ENCODE peak calls at places on chromosome 7, in nine cellular contexts. I, G, L, Y, T, D, N, M and W are unnamed samples.

GRCh38 chr7:129273936-129274335 is 49.1 kb downstream of the AHCYL2 start:
- DNase-seq in I (no peak), G (no peak), L (no peak), Y (no peak), T (no peak), D (no peak), N (no peak), M (no peak), W (no peak)

GRCh38 chr7:132160525-132161230 is 415.6 kb downstream of the PLXNA4 start:
- DNase-seq in I (no peak), G (no peak), L (no peak), Y (no peak), T (no peak), D (no peak), N (no peak), M (no peak), W (no peak)

GRCh38 chr7:44073664-44074348 is 8.4 kb upstream of the PGAM2 start:
- DNase-seq in I (no peak), G (peak; percentile 80), L (peak; percentile 87), Y (no peak), T (peak; percentile 45), D (no peak), N (no peak), M (no peak), W (peak; percentile 77)

GRCh38 chr7:157431173-157431950 is 94.6 kb downstream of the DNAJB6 start:
- DNase-seq in I (no peak), G (peak; percentile 18), L (no peak), Y (no peak), T (no peak), D (no peak), N (no peak), M (no peak), W (no peak)

GRCh38 chr7:97770845-97771244 is 39.0 kb downstream of the TAC1 start:
- DNase-seq in I (no peak), G (no peak), L (no peak), Y (no peak), T (no peak), D (no peak), N (no peak), M (no peak), W (no peak)

GRCh38 chr7:105830405-105831218 is 45.8 kb downstream of the ATXN7L1 start:
- DNase-seq in I (no peak), G (no peak), L (no peak), Y (no peak), T (no peak), D (no peak), N (peak; percentile 94), M (no peak), W (no peak)

GRCh38 chr7:91916068-91916440 is 24.6 kb upstream of the AKAP9 start:
- DNase-seq in I (no peak), G (no peak), L (no peak), Y (no peak), T (no peak), D (no peak), N (no peak), M (no peak), W (no peak)

GRCh38 chr7:117124585-117125220 is 171.4 kb downstream of the ST7 start:
- DNase-seq in I (no peak), G (peak; percentile 90), L (no peak), Y (no peak), T (peak; percentile 74), D (peak; percentile 60), N (peak; percentile 82), M (no peak), W (no peak)

GRCh38 chr7:42597296-42597695 is 314.6 kb downstream of the C7orf25 start:
- DNase-seq in I (no peak), G (no peak), L (no peak), Y (no peak), T (no peak), D (no peak), N (no peak), M (no peak), W (no peak)

GRCh38 chr7:25206765-25207164 is 21.5 kb downstream of the NPVF start:
- DNase-seq in I (no peak), G (no peak), L (no peak), Y (no peak), T (no peak), D (no peak), N (no peak), M (no peak), W (no peak)

GRCh38 chr7:150721970-150722373 is 5.6 kb downstream of the GIMAP1 start:
- DNase-seq in I (no peak), G (no peak), L (peak; percentile 8), Y (no peak), T (no peak), D (no peak), N (no peak), M (no peak), W (no peak)

GRCh38 chr7:85773116-85773783 is 586.4 kb upstream of the SEMA3D start:
- DNase-seq in I (no peak), G (no peak), L (no peak), Y (no peak), T (no peak), D (no peak), N (peak; percentile 8), M (no peak), W (no peak)

GRCh38 chr7:117019786-117020604 is 66.7 kb downstream of the ST7 start:
- DNase-seq in I (no peak), G (peak; percentile 50), L (no peak), Y (peak; percentile 65), T (peak; percentile 8), D (no peak), N (peak; percentile 84), M (peak; percentile 68), W (no peak)

GRCh38 chr7:141666071-141666470 is 35.9 kb downstream of the DENND11 start:
- DNase-seq in I (no peak), G (no peak), L (no peak), Y (no peak), T (no peak), D (no peak), N (no peak), M (no peak), W (no peak)

GRCh38 chr7:16926283-16926682 is 44.5 kb upstream of the AGR3 start:
- DNase-seq in I (no peak), G (peak; percentile 41), L (no peak), Y (no peak), T (no peak), D (no peak), N (peak; percentile 77), M (no peak), W (no peak)

GRCh38 chr7:140300263-140301131 is 97.8 kb downstream of the SLC37A3 start:
- DNase-seq in I (no peak), G (no peak), L (no peak), Y (no peak), T (no peak), D (no peak), N (no peak), M (no peak), W (no peak)

GRCh38 chr7:140308060-140308459 is 90.3 kb downstream of the SLC37A3 start:
- DNase-seq in I (no peak), G (no peak), L (no peak), Y (no peak), T (no peak), D (no peak), N (no peak), M (no peak), W (no peak)

DNA sequence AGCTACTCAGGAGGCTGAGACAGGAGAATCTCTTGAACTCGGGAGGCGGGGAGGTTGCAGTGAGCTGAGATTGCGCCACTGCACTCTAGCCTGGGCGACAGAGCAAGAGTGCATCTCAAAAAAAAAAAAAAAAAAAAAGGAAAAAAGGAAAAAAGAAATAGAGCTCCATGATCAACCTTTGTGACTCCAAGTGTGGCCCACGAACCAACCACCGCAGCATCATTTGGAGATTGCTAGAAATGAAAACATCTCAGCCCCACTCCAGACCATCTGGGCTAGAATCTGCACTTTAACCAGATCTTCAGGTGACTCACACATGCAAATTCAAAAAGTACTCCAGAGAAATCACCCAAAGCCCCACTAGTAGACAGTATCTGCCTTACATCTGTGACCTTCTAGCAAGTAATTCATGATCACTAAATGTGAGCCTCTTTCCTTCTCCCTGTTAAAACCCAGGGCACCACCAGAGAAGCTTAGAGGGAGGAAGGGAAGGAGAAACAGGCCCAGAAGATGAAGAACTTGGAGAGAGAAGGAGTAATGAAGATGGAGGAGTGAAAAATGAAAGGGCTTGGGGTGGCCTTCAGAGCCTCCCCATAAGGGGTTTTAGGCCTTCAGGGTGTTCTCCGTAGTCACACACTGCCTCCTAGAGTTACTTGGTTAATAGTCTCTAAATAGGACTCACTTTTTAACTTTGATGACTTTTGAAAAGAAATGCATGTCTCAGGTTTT is 94.1 kb downstream of the SLC37A3 start:
- DNase-seq in I (no peak), G (no peak), L (peak; percentile 58), Y (no peak), T (no peak), D (peak; percentile 11), N (peak; percentile 13), M (no peak), W (no peak)
- TF ChIP-seq CTCF in I (peak; percentile 26), G (no peak), L (no peak), Y (no peak), T (no peak), D (peak; percentile 54), N (peak; percentile 26), M (no peak), W (no peak)

GRCh38 chr7:104252409-104253134 is 44.8 kb upstream of the ORC5 start:
- DNase-seq in I (no peak), G (no peak), L (no peak), Y (no peak), T (no peak), D (no peak), N (no peak), M (no peak), W (no peak)
- TF ChIP-seq CTCF in I (no peak), G (no peak), L (no peak), Y (no peak), T (no peak), D (no peak), N (peak; percentile 13), M (no peak), W (no peak)

DNA sequence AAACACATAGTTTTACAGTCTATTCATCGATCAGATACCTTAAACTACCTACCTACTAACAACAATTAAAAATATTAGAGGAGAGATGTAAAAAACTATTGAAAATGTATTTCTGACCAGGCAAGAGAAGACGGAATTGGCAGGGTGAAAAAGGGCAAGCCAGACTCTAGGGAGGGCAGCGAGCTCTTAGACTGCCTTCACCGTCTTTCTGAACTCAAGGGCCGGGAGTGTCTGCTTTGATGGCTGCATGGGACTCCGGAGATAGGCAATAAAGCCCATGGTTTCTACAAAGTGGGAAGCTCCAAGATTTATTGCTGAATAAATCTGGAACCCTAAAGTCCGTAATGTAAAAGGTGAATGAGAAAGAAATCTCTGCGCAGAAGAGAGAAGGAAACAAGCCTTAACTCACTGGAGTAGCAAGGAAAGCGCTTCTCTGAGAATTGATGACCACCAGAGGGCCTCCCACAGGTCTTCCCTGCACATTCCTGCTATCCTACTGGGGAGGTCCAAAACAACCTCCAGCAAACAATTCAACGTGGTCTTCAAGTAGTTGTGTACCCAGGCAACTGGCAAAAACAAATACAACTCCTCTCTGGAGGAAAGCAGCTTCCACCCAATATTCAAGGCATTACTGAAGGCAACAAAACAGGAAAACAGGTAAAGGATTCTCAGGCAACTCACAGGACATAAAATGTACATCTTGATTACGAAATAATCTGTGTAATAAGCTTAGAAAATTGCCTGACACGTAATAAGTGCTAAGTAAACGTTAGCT is 181.3 kb downstream of the SDK1 start:
- DNase-seq in I (no peak), G (no peak), L (no peak), Y (no peak), T (no peak), D (no peak), N (peak; percentile 40), M (peak; percentile 40), W (no peak)
- TF ChIP-seq CTCF in I (peak; percentile 23), G (no peak), L (no peak), Y (no peak), T (no peak), D (peak; percentile 23), N (peak; percentile 74), M (peak; percentile 57), W (no peak)

GRCh38 chr7:37033141-37033540 is 308.8 kb upstream of the AOAH start:
- DNase-seq in I (no peak), G (no peak), L (no peak), Y (no peak), T (no peak), D (no peak), N (no peak), M (no peak), W (no peak)
- TF ChIP-seq CTCF in I (no peak), G (no peak), L (no peak), Y (no peak), T (no peak), D (no peak), N (no peak), M (no peak), W (no peak)